ENCODE peak calls at places on chromosomes 16 and 17, in seven cellular contexts. One of them, this sample, is unnamed.
A peak's percentile ranks its signal among the peaks of the same experiment; 100 is the strongest.

GRCh38 chr16:27389272-27389961 is 12.6 kb upstream of the IL21R start:
- DNase-seq in HT1080: no peak
- DNase-seq in T-helper 2 cell: no peak
- DNase-seq in CD4-positive, alpha-beta memory T cell: no peak
- DNase-seq in ACHN: no peak
- DNase-seq in hepatic stellate cell: no peak
- DNase-seq in ovary: no peak
- DNase-seq in this sample: no peak

GRCh38 chr16:74563828-74564263 is 43.1 kb downstream of the GLG1 start:
- DNase-seq in HT1080: peak; percentile 76
- DNase-seq in T-helper 2 cell: no peak
- DNase-seq in CD4-positive, alpha-beta memory T cell: no peak
- DNase-seq in ACHN: no peak
- DNase-seq in hepatic stellate cell: peak; percentile 10
- DNase-seq in ovary: no peak
- DNase-seq in this sample: peak; percentile 27

GRCh38 chr17:62963296-62963695 is 2.7 kb upstream of the TANC2 start:
- DNase-seq in HT1080: peak; percentile 89
- DNase-seq in T-helper 2 cell: no peak
- DNase-seq in CD4-positive, alpha-beta memory T cell: no peak
- DNase-seq in ACHN: peak; percentile 63
- DNase-seq in hepatic stellate cell: peak; percentile 59
- DNase-seq in ovary: no peak
- DNase-seq in this sample: no peak

GRCh38 chr17:38693700-38694329 is 11.3 kb upstream of the MLLT6 start:
- DNase-seq in HT1080: no peak
- DNase-seq in T-helper 2 cell: no peak
- DNase-seq in CD4-positive, alpha-beta memory T cell: no peak
- DNase-seq in ACHN: no peak
- DNase-seq in hepatic stellate cell: peak; percentile 46
- DNase-seq in ovary: peak; percentile 96
- DNase-seq in this sample: peak; percentile 94

GRCh38 chr16:80997139-80997798 is 9.4 kb downstream of the CMC2 start:
- DNase-seq in HT1080: no peak
- DNase-seq in T-helper 2 cell: no peak
- DNase-seq in CD4-positive, alpha-beta memory T cell: peak; percentile 21
- DNase-seq in ACHN: peak; percentile 78
- DNase-seq in hepatic stellate cell: no peak
- DNase-seq in ovary: no peak
- DNase-seq in this sample: no peak

GRCh38 chr17:83199500-83200201 is 120.2 kb downstream of the METRNL start:
- DNase-seq in HT1080: peak; percentile 53
- DNase-seq in T-helper 2 cell: no peak
- DNase-seq in CD4-positive, alpha-beta memory T cell: peak; percentile 17
- DNase-seq in ACHN: no peak
- DNase-seq in hepatic stellate cell: no peak
- DNase-seq in ovary: no peak
- DNase-seq in this sample: peak; percentile 78

GRCh38 chr16:86346034-86346433 is 164.3 kb upstream of the FOXF1 start:
- DNase-seq in HT1080: no peak
- DNase-seq in T-helper 2 cell: no peak
- DNase-seq in CD4-positive, alpha-beta memory T cell: no peak
- DNase-seq in ACHN: no peak
- DNase-seq in hepatic stellate cell: no peak
- DNase-seq in ovary: no peak
- DNase-seq in this sample: no peak

GRCh38 chr16:72467157-72467759 is 295.3 kb upstream of the PMFBP1 start:
- DNase-seq in HT1080: peak; percentile 40
- DNase-seq in T-helper 2 cell: no peak
- DNase-seq in CD4-positive, alpha-beta memory T cell: no peak
- DNase-seq in ACHN: peak; percentile 74
- DNase-seq in hepatic stellate cell: peak; percentile 11
- DNase-seq in ovary: no peak
- DNase-seq in this sample: no peak

GRCh38 chr16:67537636-67538591 is 9.3 kb downstream of the RIPOR1 start:
- DNase-seq in HT1080: no peak
- DNase-seq in T-helper 2 cell: peak; percentile 54
- DNase-seq in CD4-positive, alpha-beta memory T cell: peak; percentile 69
- DNase-seq in ACHN: no peak
- DNase-seq in hepatic stellate cell: peak; percentile 58
- DNase-seq in ovary: peak; percentile 76
- DNase-seq in this sample: peak; percentile 79

GRCh38 chr17:50107790-50108414 is 12.8 kb downstream of the PDK2 start:
- DNase-seq in HT1080: peak; percentile 71
- DNase-seq in T-helper 2 cell: no peak
- DNase-seq in CD4-positive, alpha-beta memory T cell: no peak
- DNase-seq in ACHN: no peak
- DNase-seq in hepatic stellate cell: peak; percentile 76
- DNase-seq in ovary: no peak
- DNase-seq in this sample: no peak

GRCh38 chr16:89193576-89194293 is 6.6 kb downstream of the SLC22A31 start:
- DNase-seq in HT1080: no peak
- DNase-seq in T-helper 2 cell: no peak
- DNase-seq in CD4-positive, alpha-beta memory T cell: no peak
- DNase-seq in ACHN: no peak
- DNase-seq in hepatic stellate cell: no peak
- DNase-seq in ovary: peak; percentile 69
- DNase-seq in this sample: no peak

GRCh38 chr16:69329369-69330285 is 761 bp downstream of the PDF start:
- DNase-seq in HT1080: no peak
- DNase-seq in T-helper 2 cell: no peak
- DNase-seq in CD4-positive, alpha-beta memory T cell: no peak
- DNase-seq in ACHN: peak; percentile 15
- DNase-seq in hepatic stellate cell: peak; percentile 34
- DNase-seq in ovary: peak; percentile 39
- DNase-seq in this sample: no peak

GRCh38 chr17:37737081-37737480 is 7.8 kb downstream of the HNF1B start:
- DNase-seq in HT1080: peak; percentile 8
- DNase-seq in T-helper 2 cell: no peak
- DNase-seq in CD4-positive, alpha-beta memory T cell: no peak
- DNase-seq in ACHN: peak; percentile 52
- DNase-seq in hepatic stellate cell: no peak
- DNase-seq in ovary: no peak
- DNase-seq in this sample: no peak

GRCh38 chr17:9935408-9935807 is 30.3 kb upstream of the RCVRN start:
- DNase-seq in HT1080: no peak
- DNase-seq in T-helper 2 cell: no peak
- DNase-seq in CD4-positive, alpha-beta memory T cell: no peak
- DNase-seq in ACHN: no peak
- DNase-seq in hepatic stellate cell: no peak
- DNase-seq in ovary: no peak
- DNase-seq in this sample: peak; percentile 67

GRCh38 chr16:27405546-27406451 is 3.8 kb downstream of the IL21R start:
- DNase-seq in HT1080: no peak
- DNase-seq in T-helper 2 cell: no peak
- DNase-seq in CD4-positive, alpha-beta memory T cell: no peak
- DNase-seq in ACHN: no peak
- DNase-seq in hepatic stellate cell: no peak
- DNase-seq in ovary: no peak
- DNase-seq in this sample: no peak

GRCh38 chr17:29571883-29572681 is 3.6 kb downstream of the TP53I13 start:
- DNase-seq in HT1080: no peak
- DNase-seq in T-helper 2 cell: no peak
- DNase-seq in CD4-positive, alpha-beta memory T cell: no peak
- DNase-seq in ACHN: no peak
- DNase-seq in hepatic stellate cell: no peak
- DNase-seq in ovary: peak; percentile 66
- DNase-seq in this sample: no peak

GRCh38 chr17:27343294-27343693 is 49.4 kb downstream of the WSB1 start:
- DNase-seq in HT1080: no peak
- DNase-seq in T-helper 2 cell: no peak
- DNase-seq in CD4-positive, alpha-beta memory T cell: no peak
- DNase-seq in ACHN: no peak
- DNase-seq in hepatic stellate cell: no peak
- DNase-seq in ovary: no peak
- DNase-seq in this sample: no peak

GRCh38 chr17:9825751-9826150 is at the start of gene GLP2R:
- DNase-seq in HT1080: no peak
- DNase-seq in T-helper 2 cell: no peak
- DNase-seq in CD4-positive, alpha-beta memory T cell: no peak
- DNase-seq in ACHN: no peak
- DNase-seq in hepatic stellate cell: no peak
- DNase-seq in ovary: no peak
- DNase-seq in this sample: no peak

GRCh38 chr17:15123593-15124590 is 141.2 kb downstream of the PMP22 start:
- DNase-seq in HT1080: peak; percentile 91
- DNase-seq in T-helper 2 cell: no peak
- DNase-seq in CD4-positive, alpha-beta memory T cell: no peak
- DNase-seq in ACHN: no peak
- DNase-seq in hepatic stellate cell: no peak
- DNase-seq in ovary: no peak
- DNase-seq in this sample: no peak

GRCh38 chr17:41777579-41778188 is 8.8 kb downstream of the JUP start:
- DNase-seq in HT1080: peak; percentile 95
- DNase-seq in T-helper 2 cell: no peak
- DNase-seq in CD4-positive, alpha-beta memory T cell: no peak
- DNase-seq in ACHN: peak; percentile 77
- DNase-seq in hepatic stellate cell: peak; percentile 98
- DNase-seq in ovary: peak; percentile 95
- DNase-seq in this sample: peak; percentile 88

GRCh38 chr16:19168173-19169080 is at the start of gene SYT17:
- DNase-seq in HT1080: no peak
- DNase-seq in T-helper 2 cell: no peak
- DNase-seq in CD4-positive, alpha-beta memory T cell: no peak
- DNase-seq in ACHN: no peak
- DNase-seq in hepatic stellate cell: no peak
- DNase-seq in ovary: no peak
- DNase-seq in this sample: peak; percentile 19

GRCh38 chr16:1991135-1991551 is 1.4 kb downstream of the SYNGR3 start:
- DNase-seq in HT1080: no peak
- DNase-seq in T-helper 2 cell: no peak
- DNase-seq in CD4-positive, alpha-beta memory T cell: peak; percentile 46
- DNase-seq in ACHN: no peak
- DNase-seq in hepatic stellate cell: no peak
- DNase-seq in ovary: no peak
- DNase-seq in this sample: no peak

GRCh38 chr17:65783845-65784334 is 222.4 kb upstream of the AXIN2 start:
- DNase-seq in HT1080: peak; percentile 85
- DNase-seq in T-helper 2 cell: no peak
- DNase-seq in CD4-positive, alpha-beta memory T cell: no peak
- DNase-seq in ACHN: peak; percentile 75
- DNase-seq in hepatic stellate cell: peak; percentile 12
- DNase-seq in ovary: no peak
- DNase-seq in this sample: no peak

GRCh38 chr16:84687715-84688114 is 12.1 kb upstream of the USP10 start:
- DNase-seq in HT1080: peak; percentile 90
- DNase-seq in T-helper 2 cell: no peak
- DNase-seq in CD4-positive, alpha-beta memory T cell: no peak
- DNase-seq in ACHN: peak; percentile 99
- DNase-seq in hepatic stellate cell: peak; percentile 81
- DNase-seq in ovary: no peak
- DNase-seq in this sample: no peak

GRCh38 chr17:43917348-43918025 is 10.2 kb upstream of the MPP2 start:
- DNase-seq in HT1080: no peak
- DNase-seq in T-helper 2 cell: no peak
- DNase-seq in CD4-positive, alpha-beta memory T cell: peak; percentile 45
- DNase-seq in ACHN: no peak
- DNase-seq in hepatic stellate cell: peak; percentile 50
- DNase-seq in ovary: no peak
- DNase-seq in this sample: peak; percentile 48

GRCh38 chr17:8060274-8060673 is 21.4 kb downstream of the ALOX15B start:
- DNase-seq in HT1080: peak; percentile 62
- DNase-seq in T-helper 2 cell: no peak
- DNase-seq in CD4-positive, alpha-beta memory T cell: peak; percentile 62
- DNase-seq in ACHN: peak; percentile 79
- DNase-seq in hepatic stellate cell: peak; percentile 74
- DNase-seq in ovary: no peak
- DNase-seq in this sample: no peak

GRCh38 chr17:81002013-81002384 is 10.4 kb downstream of the CHMP6 start:
- DNase-seq in HT1080: no peak
- DNase-seq in T-helper 2 cell: no peak
- DNase-seq in CD4-positive, alpha-beta memory T cell: no peak
- DNase-seq in ACHN: no peak
- DNase-seq in hepatic stellate cell: no peak
- DNase-seq in ovary: peak; percentile 16
- DNase-seq in this sample: peak; percentile 28

GRCh38 chr16:64962786-64963185 is 159.1 kb downstream of the CDH11 start:
- DNase-seq in HT1080: peak; percentile 1
- DNase-seq in T-helper 2 cell: no peak
- DNase-seq in CD4-positive, alpha-beta memory T cell: no peak
- DNase-seq in ACHN: no peak
- DNase-seq in hepatic stellate cell: no peak
- DNase-seq in ovary: no peak
- DNase-seq in this sample: no peak

GRCh38 chr16:14301150-14302030 is 230.3 kb downstream of the MRTFB start:
- DNase-seq in HT1080: no peak
- DNase-seq in T-helper 2 cell: no peak
- DNase-seq in CD4-positive, alpha-beta memory T cell: no peak
- DNase-seq in ACHN: peak; percentile 45
- DNase-seq in hepatic stellate cell: peak; percentile 56
- DNase-seq in ovary: peak; percentile 68
- DNase-seq in this sample: peak; percentile 44

GRCh38 chr17:39636927-39637736 is at the start of gene STARD3:
- DNase-seq in HT1080: peak; percentile 71
- DNase-seq in T-helper 2 cell: peak; percentile 86
- DNase-seq in CD4-positive, alpha-beta memory T cell: peak; percentile 86
- DNase-seq in ACHN: peak; percentile 89
- DNase-seq in hepatic stellate cell: peak; percentile 95
- DNase-seq in ovary: peak; percentile 93
- DNase-seq in this sample: peak; percentile 93

GRCh38 chr16:85370543-85370880 is 242.6 kb upstream of the GSE1 start:
- DNase-seq in HT1080: peak; percentile 47
- DNase-seq in T-helper 2 cell: no peak
- DNase-seq in CD4-positive, alpha-beta memory T cell: no peak
- DNase-seq in ACHN: no peak
- DNase-seq in hepatic stellate cell: no peak
- DNase-seq in ovary: no peak
- DNase-seq in this sample: no peak

GRCh38 chr17:63113167-63113566 is 147.1 kb downstream of the TANC2 start:
- DNase-seq in HT1080: no peak
- DNase-seq in T-helper 2 cell: no peak
- DNase-seq in CD4-positive, alpha-beta memory T cell: no peak
- DNase-seq in ACHN: peak; percentile 8
- DNase-seq in hepatic stellate cell: peak; percentile 9
- DNase-seq in ovary: no peak
- DNase-seq in this sample: no peak

GRCh38 chr17:7589891-7590611 is at the start of gene SOX15:
- DNase-seq in HT1080: peak; percentile 57
- DNase-seq in T-helper 2 cell: no peak
- DNase-seq in CD4-positive, alpha-beta memory T cell: no peak
- DNase-seq in ACHN: peak; percentile 76
- DNase-seq in hepatic stellate cell: peak; percentile 55
- DNase-seq in ovary: no peak
- DNase-seq in this sample: no peak

GRCh38 chr16:85936761-85937343 is 37.9 kb downstream of the IRF8 start:
- DNase-seq in HT1080: no peak
- DNase-seq in T-helper 2 cell: no peak
- DNase-seq in CD4-positive, alpha-beta memory T cell: no peak
- DNase-seq in ACHN: no peak
- DNase-seq in hepatic stellate cell: no peak
- DNase-seq in ovary: no peak
- DNase-seq in this sample: peak; percentile 1

GRCh38 chr16:30934827-30935557 is 11.6 kb downstream of the FBXL19 start:
- DNase-seq in HT1080: peak; percentile 59
- DNase-seq in T-helper 2 cell: no peak
- DNase-seq in CD4-positive, alpha-beta memory T cell: no peak
- DNase-seq in ACHN: peak; percentile 62
- DNase-seq in hepatic stellate cell: peak; percentile 47
- DNase-seq in ovary: no peak
- DNase-seq in this sample: peak; percentile 71

GRCh38 chr17:76263896-76264295 is 1.3 kb upstream of the UBALD2 start:
- DNase-seq in HT1080: no peak
- DNase-seq in T-helper 2 cell: no peak
- DNase-seq in CD4-positive, alpha-beta memory T cell: no peak
- DNase-seq in ACHN: no peak
- DNase-seq in hepatic stellate cell: no peak
- DNase-seq in ovary: no peak
- DNase-seq in this sample: no peak